ENCODE peak calls at places on chromosomes 13 and 19, in five cellular contexts. U is K562, O is body of pancreas, L is IMR-90, F is adrenal gland. J is an unnamed sample.

GRCh38 chr19:45881909-45882528 is 3.9 kb downstream of the IRF2BP1 start:
- DNase-seq in U (peak; percentile 58), O (peak; percentile 87), L (no peak), F (no peak), J (no peak)

GRCh38 chr13:39770514-39770913 is 115.1 kb downstream of the COG6 start:
- DNase-seq in U (no peak), O (no peak), L (no peak), F (no peak), J (no peak)

GRCh38 chr13:109275848-109276247 is 510.5 kb downstream of the IRS2 start:
- DNase-seq in U (peak; percentile 2), O (no peak), L (no peak), F (no peak), J (no peak)

GRCh38 chr19:23241433-23241832 is 8.8 kb downstream of the ZNF724 start:
- DNase-seq in U (no peak), O (no peak), L (no peak), F (no peak), J (no peak)

GRCh38 chr13:40371531-40372125 is 294.8 kb downstream of the FOXO1 start:
- DNase-seq in U (no peak), O (no peak), L (no peak), F (no peak), J (no peak)

GRCh38 chr19:19053508-19054314 is 10.1 kb upstream of the SLC25A42 start:
- DNase-seq in U (peak; percentile 83), O (peak; percentile 65), L (peak; percentile 48), F (peak; percentile 53), J (no peak)

GRCh38 chr13:29591310-29591709 is 4.2 kb downstream of the SLC7A1 start:
- DNase-seq in U (no peak), O (no peak), L (peak; percentile 58), F (no peak), J (no peak)

GRCh38 chr19:9309974-9310446 is 372 bp upstream of the ZNF699 start:
- DNase-seq in U (peak; percentile 95), O (peak; percentile 82), L (peak; percentile 84), F (peak; percentile 92), J (no peak)

GRCh38 chr13:107867701-107868661 is 347.4 kb downstream of the LIG4 start:
- DNase-seq in U (peak; percentile 79), O (peak; percentile 39), L (peak; percentile 57), F (no peak), J (no peak)

GRCh38 chr19:19597809-19598306 is 20.6 kb downstream of the PBX4 start:
- DNase-seq in U (peak; percentile 52), O (no peak), L (no peak), F (no peak), J (no peak)

GRCh38 chr19:46773018-46773399 is 15.4 kb downstream of the SLC1A5 start:
- DNase-seq in U (no peak), O (no peak), L (no peak), F (no peak), J (no peak)

GRCh38 chr19:16836115-16836905 is 7.1 kb downstream of the SIN3B start:
- DNase-seq in U (peak; percentile 72), O (no peak), L (peak; percentile 39), F (no peak), J (no peak)

GRCh38 chr13:100789481-100789880 is 114.9 kb upstream of the TMTC4 start:
- DNase-seq in U (no peak), O (no peak), L (no peak), F (no peak), J (no peak)

GRCh38 chr19:46495789-46496099 is at the start of gene PNMA8B:
- DNase-seq in U (peak; percentile 51), O (peak; percentile 79), L (peak; percentile 27), F (peak; percentile 95), J (no peak)

GRCh38 chr19:13269348-13269747 is 119.1 kb downstream of the IER2 start:
- DNase-seq in U (no peak), O (no peak), L (no peak), F (no peak), J (no peak)

GRCh38 chr13:111049791-111050538 is 65.1 kb upstream of the ARHGEF7 start:
- DNase-seq in U (peak; percentile 72), O (peak; percentile 31), L (no peak), F (no peak), J (peak; percentile 76)

GRCh38 chr13:73089216-73089615 is 30.4 kb downstream of the KLF5 start:
- DNase-seq in U (no peak), O (no peak), L (no peak), F (no peak), J (no peak)

GRCh38 chr19:40143612-40144011 is 47.6 kb upstream of the MAP3K10 start:
- DNase-seq in U (no peak), O (no peak), L (no peak), F (no peak), J (no peak)

GRCh38 chr13:23349127-23349897 is 84.2 kb downstream of the SACS start:
- DNase-seq in U (no peak), O (no peak), L (no peak), F (no peak), J (no peak)

GRCh38 chr13:30487075-30487470 is 21.3 kb upstream of the HMGB1 start:
- DNase-seq in U (no peak), O (no peak), L (no peak), F (no peak), J (peak; percentile 49)

DNA sequence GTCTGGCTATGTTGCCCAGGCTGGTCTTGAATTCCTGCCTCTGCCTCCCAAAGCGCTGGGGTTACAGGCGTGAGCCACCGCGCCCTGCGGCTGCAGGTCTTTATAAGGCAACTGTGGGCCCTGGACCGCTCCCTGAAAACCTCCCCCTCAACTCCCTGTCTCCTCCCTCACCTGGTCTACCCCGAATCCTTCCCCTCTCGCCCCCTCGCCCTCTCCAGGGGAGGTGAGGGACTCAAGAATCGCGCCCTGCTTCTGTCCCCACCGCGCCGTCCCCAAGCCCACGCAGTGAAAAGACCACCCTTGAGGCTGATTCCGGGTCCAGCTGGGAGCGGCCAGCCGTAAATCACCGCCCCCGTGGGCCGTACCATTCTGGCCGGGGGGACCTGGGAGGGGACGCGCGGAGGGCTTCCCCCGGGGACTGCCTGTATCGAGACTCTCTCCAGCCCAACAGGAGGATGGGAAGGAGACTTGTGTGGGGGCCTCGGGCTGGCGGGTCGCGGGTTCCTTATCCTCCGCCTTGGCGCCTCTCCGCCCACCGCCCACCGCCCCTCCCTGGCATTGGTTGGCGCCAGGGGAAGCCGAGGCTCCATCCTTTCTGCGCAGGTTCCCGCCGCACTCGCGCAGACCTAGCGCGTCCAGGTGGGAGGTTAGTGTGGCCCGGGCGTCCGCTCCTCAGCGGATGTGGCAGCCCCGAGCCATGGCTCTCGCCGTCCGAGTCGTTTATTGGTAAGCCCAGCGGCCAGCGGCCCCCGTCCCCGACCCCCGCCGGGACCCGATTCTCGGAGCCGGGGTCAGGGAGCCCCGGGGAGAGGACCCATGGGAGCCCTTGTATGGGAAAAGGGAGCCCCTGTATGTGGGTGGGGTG is at the start of gene SELENOW:
- DNase-seq in U (peak; percentile 88), O (peak; percentile 81), L (peak; percentile 46), F (peak; percentile 56), J (no peak)
- H3K4me1 ChIP-seq in U (peaks cover 29% of the 10 kb centered on the region), O (peaks cover 51% of the 10 kb centered on the region), L (peaks cover 2% of the 10 kb centered on the region), F (no peaks in the 10 kb centered on the region), J (peaks cover 47% of the 10 kb centered on the region)

DNA sequence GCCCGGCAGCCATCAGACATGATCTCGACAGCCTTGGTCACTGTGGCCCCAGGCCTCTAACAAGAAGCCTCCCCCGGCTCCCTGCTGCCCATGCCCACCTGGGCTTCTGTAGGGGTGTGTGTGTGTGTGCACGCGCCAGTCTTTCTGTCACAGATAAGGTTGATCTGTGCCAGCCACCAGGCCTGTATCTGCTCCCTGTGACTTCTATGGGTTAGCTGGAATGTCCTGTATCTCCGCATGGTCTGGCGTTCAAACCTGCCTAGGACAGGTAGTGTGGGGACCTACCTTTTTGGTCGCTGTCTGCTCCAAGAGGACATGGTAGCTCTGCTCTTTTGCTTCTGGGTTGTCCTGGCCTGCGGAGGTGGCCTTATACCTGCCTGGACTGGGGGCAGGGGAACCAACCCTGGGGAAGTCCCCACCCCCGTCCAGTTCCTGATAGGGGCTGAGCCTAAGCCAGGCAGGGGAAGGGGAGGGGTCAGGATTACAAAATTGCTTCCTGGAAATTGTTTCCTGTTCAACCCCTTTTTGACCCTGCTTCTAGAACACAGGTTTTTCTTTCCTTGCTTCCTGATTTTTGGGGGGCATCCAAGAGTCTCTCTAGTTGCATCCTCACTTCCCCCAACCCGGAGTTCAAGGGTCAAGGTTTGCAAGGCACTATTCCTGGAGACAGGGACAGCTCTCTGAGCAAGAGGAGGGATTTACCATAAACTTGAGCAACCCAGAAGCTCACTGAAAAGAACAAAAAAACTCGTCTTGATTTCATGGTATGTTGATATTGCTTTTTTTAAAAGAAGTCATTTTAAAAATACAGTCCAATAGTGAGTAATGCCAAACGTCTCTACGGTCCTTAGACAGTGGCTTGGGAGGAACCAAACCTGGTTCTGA is at the start of gene LRG1:
- DNase-seq in U (peak; percentile 91), O (peak; percentile 93), L (no peak), F (peak; percentile 94), J (no peak)
- TF ChIP-seq POLR2A in U (peak; percentile 87), O (peak; percentile 99), L (no peak), F (no peak), J (no peak)

GRCh38 chr19:50494186-50495019 is 16.6 kb downstream of the JOSD2 start:
- DNase-seq in U (no peak), O (no peak), L (no peak), F (no peak), J (no peak)

GRCh38 chr19:50495020-50495531 is 15.9 kb downstream of the JOSD2 start:
- DNase-seq in U (no peak), O (no peak), L (no peak), F (no peak), J (no peak)

GRCh38 chr19:50497030-50497420 is 14.0 kb downstream of the JOSD2 start:
- DNase-seq in U (no peak), O (no peak), L (no peak), F (no peak), J (no peak)

GRCh38 chr19:50498219-50499056 is 12.6 kb downstream of the JOSD2 start:
- DNase-seq in U (no peak), O (no peak), L (no peak), F (no peak), J (no peak)

GRCh38 chr19:50496189-50497029 is 14.6 kb downstream of the JOSD2 start:
- DNase-seq in U (no peak), O (peak; percentile 60), L (no peak), F (no peak), J (no peak)
- H3K27ac ChIP-seq in U (no peak overlapping the region), O (no peak overlapping the region), L (no peak overlapping the region), F (no peak overlapping the region), J (no peak overlapping the region)

DNA sequence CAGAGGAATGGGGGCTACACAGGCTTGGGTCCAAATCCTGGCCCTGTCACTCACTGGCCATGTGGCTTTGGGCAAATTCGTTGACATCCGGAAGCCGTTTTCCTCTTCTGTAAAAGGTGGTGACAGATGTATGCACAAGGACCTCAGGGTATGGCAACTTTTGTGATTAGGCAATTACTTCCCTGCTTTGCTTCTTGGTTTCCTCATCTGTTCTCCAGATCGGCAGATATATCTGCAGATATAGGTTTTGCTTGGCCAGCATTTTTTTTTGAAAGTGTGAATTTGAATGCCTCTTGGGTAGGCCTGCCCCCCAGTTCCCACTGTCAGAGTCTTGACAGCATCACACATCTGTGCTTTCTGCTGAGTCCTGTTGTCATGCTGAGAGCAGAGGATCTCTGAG is 17.7 kb downstream of the TMEM272 start:
- DNase-seq in U (no peak), O (no peak), L (no peak), F (no peak), J (no peak)
- H3K4me1 ChIP-seq in U (no peaks in the 10 kb centered on the region), O (no peaks in the 10 kb centered on the region), L (no peaks in the 10 kb centered on the region), F (no peaks in the 10 kb centered on the region), J (peaks cover 27% of the 10 kb centered on the region)

GRCh38 chr13:26051231-26052135 is at the start of gene SHISA2:
- DNase-seq in U (no peak), O (peak; percentile 41), L (peak; percentile 31), F (no peak), J (peak; percentile 37)
- TF ChIP-seq POLR2A in U (no peak), O (peak; percentile 65), L (no peak), F (no peak), J (no peak)